ENCODE peak calls at places on chromosome 18, in nine cellular contexts. E is K562, R is IMR-90, H is sigmoid colon, F is endothelial cell of umbilical vein, S is H54, X is tibial nerve, O is transverse colon, Q is A549. I is an unnamed sample.

GRCh38 chr18:25467226-25468065 is 115.5 kb upstream of the ZNF521 start:
- DNase-seq in X (no peak), E (no peak), H (no peak), R (peak; percentile 43), F (no peak), Q (no peak), S (no peak), O (no peak), I (no peak)

GRCh38 chr18:44725300-44726096 is 44.8 kb downstream of the SETBP1 start:
- DNase-seq in F (peak; percentile 79), O (peak; percentile 56), E (peak; percentile 71), Q (no peak), R (peak; percentile 43), S (no peak), X (no peak), H (peak; percentile 76), I (no peak)

GRCh38 chr18:77105680-77106079 is 26.9 kb downstream of the MBP start:
- DNase-seq in O (no peak), R (no peak), S (no peak), H (no peak), Q (no peak), F (no peak), X (no peak), E (no peak), I (no peak)

GRCh38 chr18:48994044-48994651 is 43.4 kb upstream of the SMAD7 start:
- DNase-seq in S (no peak), E (no peak), R (peak; percentile 83), O (no peak), X (no peak), Q (no peak), F (no peak), H (no peak), I (no peak)

GRCh38 chr18:26190506-26190905 is 35.7 kb upstream of the TAF4B start:
- DNase-seq in O (peak; percentile 43), X (no peak), Q (no peak), H (no peak), E (no peak), R (no peak), S (no peak), F (no peak), I (no peak)

GRCh38 chr18:75438891-75439290 is 11.4 kb upstream of the SMIM21 start:
- DNase-seq in F (no peak), X (no peak), R (peak; percentile 49), H (no peak), Q (no peak), S (no peak), O (no peak), E (no peak), I (no peak)

GRCh38 chr18:12911928-12912703 is 28.1 kb upstream of the PTPN2 start:
- DNase-seq in S (no peak), Q (no peak), X (no peak), O (no peak), R (no peak), F (no peak), E (no peak), H (no peak), I (no peak)

GRCh38 chr18:12026562-12026961 is 45.3 kb downstream of the IMPA2 start:
- DNase-seq in O (no peak), S (no peak), X (no peak), F (no peak), H (peak; percentile 56), R (no peak), E (no peak), Q (no peak), I (no peak)

GRCh38 chr18:44921974-44922373 is 241.3 kb downstream of the SETBP1 start:
- DNase-seq in R (no peak), F (no peak), O (no peak), Q (no peak), S (no peak), X (no peak), H (no peak), E (no peak), I (no peak)

GRCh38 chr18:63342206-63342605 is 22.6 kb upstream of the BCL2 start:
- DNase-seq in S (no peak), O (no peak), X (peak; percentile 40), Q (peak; percentile 64), E (peak; percentile 56), F (peak; percentile 35), H (no peak), R (peak; percentile 28), I (peak; percentile 61)

GRCh38 chr18:22214731-22215528 is 45.5 kb downstream of the GATA6 start:
- DNase-seq in H (no peak), O (no peak), S (peak; percentile 9), E (no peak), X (no peak), R (peak; percentile 57), Q (no peak), F (peak; percentile 71), I (no peak)

GRCh38 chr18:59918320-59918755 is 18.5 kb downstream of the PMAIP1 start:
- DNase-seq in S (no peak), F (no peak), X (no peak), H (peak; percentile 72), R (peak; percentile 61), E (peak; percentile 85), O (peak; percentile 55), Q (peak; percentile 31), I (no peak)

GRCh38 chr18:10419420-10420103 is 34.9 kb upstream of the APCDD1 start:
- DNase-seq in Q (no peak), F (no peak), S (no peak), R (peak; percentile 66), H (no peak), O (no peak), X (no peak), E (peak; percentile 55), I (no peak)

GRCh38 chr18:32040936-32041335 is 22.3 kb downstream of the RNF125 start:
- DNase-seq in H (no peak), R (no peak), O (peak; percentile 32), S (no peak), F (peak; percentile 6), E (no peak), Q (no peak), X (no peak), I (no peak)

GRCh38 chr18:9803698-9804516 is 81.9 kb upstream of the TXNDC2 start:
- DNase-seq in O (peak; percentile 44), X (no peak), H (peak; percentile 85), Q (no peak), E (peak; percentile 71), F (peak; percentile 34), S (no peak), R (no peak), I (no peak)

GRCh38 chr18:13502585-13502984 is 223.8 kb downstream of the FAM210A start:
- DNase-seq in R (no peak), S (no peak), O (no peak), F (peak; percentile 36), Q (no peak), X (no peak), E (no peak), H (peak; percentile 50), I (peak; percentile 57)

DNA sequence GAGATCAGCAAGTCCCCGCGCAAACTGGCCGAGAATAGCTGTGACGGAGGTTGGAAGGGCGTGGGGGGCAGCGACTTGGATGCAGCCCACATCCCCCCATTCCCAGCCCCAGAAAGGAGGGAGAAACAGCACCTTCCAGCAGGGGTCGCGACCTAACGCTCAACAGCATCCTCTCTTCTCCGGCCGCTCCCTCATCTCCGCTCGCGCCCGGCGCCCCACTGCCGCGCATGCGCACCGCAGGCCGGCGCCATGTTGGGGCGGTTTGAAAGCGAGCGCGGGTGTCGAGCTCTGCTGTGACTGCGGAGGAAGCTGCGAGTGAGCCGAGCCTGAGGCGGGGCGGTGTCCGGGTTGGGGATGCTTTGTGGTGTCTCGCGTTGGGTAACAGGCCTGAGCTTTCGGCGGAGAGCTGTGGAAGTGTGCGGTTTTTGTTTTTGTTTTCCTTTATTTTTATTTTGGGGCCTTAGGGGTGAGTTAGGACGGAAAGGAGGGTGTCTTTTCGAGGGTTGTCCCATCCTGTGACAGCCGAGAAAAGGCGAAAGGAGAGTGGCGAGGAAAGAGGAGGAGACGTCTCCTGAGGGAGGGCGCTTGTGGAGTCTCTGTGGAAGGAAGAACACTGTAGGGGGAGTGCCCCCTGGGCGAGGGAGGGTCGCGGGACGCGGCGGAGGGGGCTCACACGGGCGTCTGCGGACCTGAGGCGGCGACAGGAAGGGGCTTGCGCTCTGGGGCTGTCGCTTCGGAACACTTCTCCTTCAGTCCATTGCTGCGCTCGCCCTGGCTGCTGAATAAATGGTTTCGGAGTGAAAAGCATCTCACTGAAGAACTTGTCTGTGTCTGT is at the start of the genes C18orf54 and STARD6:
- DNase-seq in S (peak; percentile 71), Q (peak; percentile 77), F (peak; percentile 92), H (peak; percentile 92), O (peak; percentile 90), R (peak; percentile 85), X (peak; percentile 73), E (peak; percentile 90), I (peak; percentile 90)
- TF ChIP-seq POLR2A in S (no peak), Q (peak; percentile 61), F (peak; percentile 86), H (no peak), O (peak; percentile 55), R (peak; percentile 32), X (no peak), E (peak; percentile 85), I (no peak)

DNA sequence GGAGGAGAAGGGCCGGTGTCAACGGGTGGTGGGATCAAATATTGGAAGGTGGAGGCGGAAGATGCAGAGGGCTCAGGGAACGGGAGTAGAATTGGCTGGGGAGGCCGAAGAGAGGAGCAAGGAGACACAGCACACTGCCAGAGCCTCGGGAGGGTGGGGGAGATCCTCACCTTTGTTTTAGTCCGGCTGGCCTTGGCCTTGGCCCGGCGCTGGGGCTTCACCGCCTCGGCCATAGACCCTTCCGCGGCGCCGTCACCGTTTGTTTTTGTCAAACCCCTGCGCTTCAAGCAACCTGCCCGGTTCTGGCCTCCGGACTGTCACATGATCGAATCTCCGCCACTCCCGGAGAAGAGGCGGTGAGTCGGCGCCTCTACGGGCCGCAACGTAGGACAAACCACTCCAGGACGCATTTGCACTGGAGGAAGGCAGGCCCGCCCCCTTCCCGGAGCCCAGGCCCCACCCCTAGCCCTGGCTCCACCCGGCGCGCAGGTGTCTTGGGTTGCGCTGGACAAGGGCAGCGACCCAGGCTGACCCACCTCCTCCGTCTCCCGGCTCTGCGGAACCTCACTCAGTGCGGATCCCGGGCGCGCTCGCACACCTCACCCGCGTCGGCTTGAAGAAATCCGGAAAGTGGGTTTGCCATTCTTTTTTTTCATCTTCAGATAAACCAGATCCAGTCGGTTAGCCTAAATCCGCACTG is at the start of gene EPG5:
- DNase-seq in R (peak; percentile 95), O (peak; percentile 97), H (peak; percentile 97), Q (peak; percentile 74), E (peak; percentile 94), X (peak; percentile 93), S (peak; percentile 63), F (peak; percentile 96), I (peak; percentile 97)
- TF ChIP-seq POLR2A in R (peak; percentile 74), O (peak; percentile 52), H (peak; percentile 22), Q (peak; percentile 48), E (peak; percentile 78), X (no peak), S (peak; percentile 4), F (peak; percentile 69), I (no peak)

DNA sequence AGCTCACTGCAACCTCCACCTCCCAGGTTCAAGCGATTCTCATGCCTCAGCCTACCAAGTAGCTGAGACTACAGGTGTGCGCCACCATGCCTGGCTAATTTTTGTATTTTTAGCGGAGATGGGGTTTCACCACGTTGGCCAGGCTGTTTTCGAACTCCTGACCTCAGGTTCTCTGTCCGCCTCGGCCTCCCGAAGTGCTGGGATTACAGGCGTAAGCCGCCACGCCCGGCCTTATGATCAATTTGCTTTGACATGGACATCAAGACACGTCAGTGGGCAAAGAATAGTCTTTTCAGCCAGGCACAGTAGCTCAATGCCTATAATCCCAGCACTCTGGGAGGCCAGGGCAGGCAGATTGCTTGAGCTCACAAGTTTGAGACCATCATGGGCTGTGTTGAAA is 48.0 kb upstream of the CABYR start:
- DNase-seq in R (no peak), F (no peak), S (no peak), E (no peak), H (no peak), Q (no peak), X (no peak), O (no peak), I (no peak)
- TF ChIP-seq POLR2A in R (no peak), F (no peak), S (no peak), E (no peak), H (no peak), Q (no peak), X (no peak), O (no peak), I (no peak)

GRCh38 chr18:65103864-65104263 is 646.9 kb upstream of the CDH7 start:
- DNase-seq in O (no peak), Q (no peak), F (no peak), E (no peak), H (no peak), R (no peak), S (no peak), X (no peak), I (no peak)
- TF ChIP-seq POLR2A in O (no peak), Q (no peak), F (no peak), E (no peak), H (no peak), R (no peak), S (no peak), X (no peak), I (no peak)

I was measured in testis.